ENCODE peak calls at places on chromosomes 2 and 18, in ten cellular contexts. One of them, this sample, is unnamed.
A peak's percentile ranks its signal among the peaks of the same experiment; 100 is the strongest.

GRCh38 chr18:22293417-22293816 is 124.0 kb downstream of the GATA6 start:
- DNase-seq in GM12865: no peak
- DNase-seq in hepatocyte: no peak
- DNase-seq in HFFc6: no peak
- DNase-seq in A549: no peak
- DNase-seq in AG04450: no peak
- DNase-seq in HFF-Myc: no peak
- DNase-seq in adrenal gland: peak; percentile 73
- DNase-seq in NB4: peak; percentile 45
- DNase-seq in bronchial epithelial cell: peak; percentile 35
- DNase-seq in this sample: no peak

GRCh38 chr18:77054288-77054605 is 78.3 kb downstream of the MBP start:
- DNase-seq in GM12865: peak; percentile 44
- DNase-seq in hepatocyte: no peak
- DNase-seq in HFFc6: no peak
- DNase-seq in A549: no peak
- DNase-seq in AG04450: no peak
- DNase-seq in HFF-Myc: no peak
- DNase-seq in adrenal gland: no peak
- DNase-seq in NB4: peak; percentile 86
- DNase-seq in bronchial epithelial cell: no peak
- DNase-seq in this sample: no peak

GRCh38 chr2:144464730-144465129 is 55.2 kb downstream of the ZEB2 start:
- DNase-seq in GM12865: no peak
- DNase-seq in hepatocyte: peak; percentile 16
- DNase-seq in HFFc6: no peak
- DNase-seq in A549: no peak
- DNase-seq in AG04450: no peak
- DNase-seq in HFF-Myc: no peak
- DNase-seq in adrenal gland: no peak
- DNase-seq in NB4: no peak
- DNase-seq in bronchial epithelial cell: no peak
- DNase-seq in this sample: no peak

GRCh38 chr2:101200714-101201113 is 49.5 kb upstream of the TBC1D8 start:
- DNase-seq in GM12865: no peak
- DNase-seq in hepatocyte: no peak
- DNase-seq in HFFc6: no peak
- DNase-seq in A549: no peak
- DNase-seq in AG04450: no peak
- DNase-seq in HFF-Myc: no peak
- DNase-seq in adrenal gland: no peak
- DNase-seq in NB4: no peak
- DNase-seq in bronchial epithelial cell: peak; percentile 96
- DNase-seq in this sample: no peak

GRCh38 chr2:240363718-240364581 is 71.5 kb upstream of the GPC1 start:
- DNase-seq in GM12865: no peak
- DNase-seq in hepatocyte: no peak
- DNase-seq in HFFc6: no peak
- DNase-seq in A549: no peak
- DNase-seq in AG04450: no peak
- DNase-seq in HFF-Myc: no peak
- DNase-seq in adrenal gland: no peak
- DNase-seq in NB4: no peak
- DNase-seq in bronchial epithelial cell: no peak
- DNase-seq in this sample: no peak

GRCh38 chr2:96916156-96917007 is 46.5 kb upstream of the SEMA4C start:
- DNase-seq in GM12865: no peak
- DNase-seq in hepatocyte: no peak
- DNase-seq in HFFc6: no peak
- DNase-seq in A549: no peak
- DNase-seq in AG04450: no peak
- DNase-seq in HFF-Myc: no peak
- DNase-seq in adrenal gland: no peak
- DNase-seq in NB4: no peak
- DNase-seq in bronchial epithelial cell: no peak
- DNase-seq in this sample: no peak

GRCh38 chr2:235255716-235256115 is 238.1 kb upstream of the AGAP1 start:
- DNase-seq in GM12865: no peak
- DNase-seq in hepatocyte: no peak
- DNase-seq in HFFc6: no peak
- DNase-seq in A549: no peak
- DNase-seq in AG04450: no peak
- DNase-seq in HFF-Myc: no peak
- DNase-seq in adrenal gland: peak; percentile 33
- DNase-seq in NB4: no peak
- DNase-seq in bronchial epithelial cell: no peak
- DNase-seq in this sample: no peak

GRCh38 chr2:241827394-241827793 is 18.4 kb downstream of the NEU4 start:
- DNase-seq in GM12865: no peak
- DNase-seq in hepatocyte: no peak
- DNase-seq in HFFc6: no peak
- DNase-seq in A549: no peak
- DNase-seq in AG04450: no peak
- DNase-seq in HFF-Myc: no peak
- DNase-seq in adrenal gland: no peak
- DNase-seq in NB4: no peak
- DNase-seq in bronchial epithelial cell: no peak
- DNase-seq in this sample: no peak

GRCh38 chr18:71114550-71115210 is 825.8 kb downstream of the SOCS6 start:
- DNase-seq in GM12865: no peak
- DNase-seq in hepatocyte: no peak
- DNase-seq in HFFc6: no peak
- DNase-seq in A549: no peak
- DNase-seq in AG04450: no peak
- DNase-seq in HFF-Myc: no peak
- DNase-seq in adrenal gland: no peak
- DNase-seq in NB4: no peak
- DNase-seq in bronchial epithelial cell: no peak
- DNase-seq in this sample: no peak

GRCh38 chr2:167581961-167582574 is 665.3 kb downstream of the STK39 start:
- DNase-seq in GM12865: no peak
- DNase-seq in hepatocyte: no peak
- DNase-seq in HFFc6: no peak
- DNase-seq in A549: no peak
- DNase-seq in AG04450: no peak
- DNase-seq in HFF-Myc: no peak
- DNase-seq in adrenal gland: no peak
- DNase-seq in NB4: no peak
- DNase-seq in bronchial epithelial cell: no peak
- DNase-seq in this sample: no peak

GRCh38 chr2:10245661-10246060 is 57.0 kb upstream of the HPCAL1 start:
- DNase-seq in GM12865: no peak
- DNase-seq in hepatocyte: no peak
- DNase-seq in HFFc6: no peak
- DNase-seq in A549: no peak
- DNase-seq in AG04450: no peak
- DNase-seq in HFF-Myc: no peak
- DNase-seq in adrenal gland: no peak
- DNase-seq in NB4: no peak
- DNase-seq in bronchial epithelial cell: no peak
- DNase-seq in this sample: no peak

GRCh38 chr2:200748779-200749178 is 62.9 kb upstream of the BZW1 start:
- DNase-seq in GM12865: no peak
- DNase-seq in hepatocyte: no peak
- DNase-seq in HFFc6: no peak
- DNase-seq in A549: no peak
- DNase-seq in AG04450: no peak
- DNase-seq in HFF-Myc: no peak
- DNase-seq in adrenal gland: no peak
- DNase-seq in NB4: peak; percentile 18
- DNase-seq in bronchial epithelial cell: no peak
- DNase-seq in this sample: no peak

GRCh38 chr2:220787251-220787650 is 784.9 kb downstream of the EPHA4 start:
- DNase-seq in GM12865: no peak
- DNase-seq in hepatocyte: no peak
- DNase-seq in HFFc6: no peak
- DNase-seq in A549: no peak
- DNase-seq in AG04450: no peak
- DNase-seq in HFF-Myc: no peak
- DNase-seq in adrenal gland: no peak
- DNase-seq in NB4: no peak
- DNase-seq in bronchial epithelial cell: peak; percentile 48
- DNase-seq in this sample: no peak

GRCh38 chr2:20168727-20169696 is 55.9 kb downstream of the SDC1 start:
- DNase-seq in GM12865: no peak
- DNase-seq in hepatocyte: no peak
- DNase-seq in HFFc6: no peak
- DNase-seq in A549: no peak
- DNase-seq in AG04450: no peak
- DNase-seq in HFF-Myc: no peak
- DNase-seq in adrenal gland: no peak
- DNase-seq in NB4: no peak
- DNase-seq in bronchial epithelial cell: no peak
- DNase-seq in this sample: no peak

GRCh38 chr2:105545731-105546622 is 147.1 kb upstream of the FHL2 start:
- DNase-seq in GM12865: peak; percentile 59
- DNase-seq in hepatocyte: peak; percentile 81
- DNase-seq in HFFc6: peak; percentile 60
- DNase-seq in A549: peak; percentile 74
- DNase-seq in AG04450: peak; percentile 29
- DNase-seq in HFF-Myc: peak; percentile 39
- DNase-seq in adrenal gland: peak; percentile 60
- DNase-seq in NB4: peak; percentile 72
- DNase-seq in bronchial epithelial cell: peak; percentile 63
- DNase-seq in this sample: no peak

GRCh38 chr2:128612628-128613027 is 294.0 kb upstream of the HS6ST1 start:
- DNase-seq in GM12865: no peak
- DNase-seq in hepatocyte: no peak
- DNase-seq in HFFc6: no peak
- DNase-seq in A549: no peak
- DNase-seq in AG04450: no peak
- DNase-seq in HFF-Myc: no peak
- DNase-seq in adrenal gland: no peak
- DNase-seq in NB4: no peak
- DNase-seq in bronchial epithelial cell: no peak
- DNase-seq in this sample: no peak

GRCh38 chr2:234625626-234626253 is 128.9 kb upstream of the ARL4C start:
- DNase-seq in GM12865: no peak
- DNase-seq in hepatocyte: no peak
- DNase-seq in HFFc6: no peak
- DNase-seq in A549: no peak
- DNase-seq in AG04450: no peak
- DNase-seq in HFF-Myc: no peak
- DNase-seq in adrenal gland: no peak
- DNase-seq in NB4: no peak
- DNase-seq in bronchial epithelial cell: no peak
- DNase-seq in this sample: no peak

DNA sequence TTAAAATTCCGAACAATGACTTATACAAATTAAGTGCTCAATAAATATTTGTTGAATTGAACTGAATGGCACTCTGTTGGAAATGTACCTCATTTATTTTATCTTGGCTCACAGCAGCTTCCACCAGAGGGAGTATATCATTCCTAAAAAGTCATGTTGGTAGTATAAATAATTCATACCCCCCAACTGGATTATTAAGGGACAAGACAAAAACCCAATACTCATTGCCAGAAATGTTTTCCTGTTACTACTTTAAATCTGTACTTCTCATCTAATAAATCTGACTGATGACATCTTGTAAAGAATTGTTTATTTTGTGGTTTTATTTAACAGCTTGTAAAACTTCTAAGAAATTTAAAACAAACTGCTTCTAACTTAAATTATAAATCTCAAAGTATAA is 163.9 kb downstream of the CDH2 start:
- DNase-seq in GM12865: no peak
- DNase-seq in hepatocyte: peak; percentile 17
- DNase-seq in HFFc6: no peak
- DNase-seq in A549: no peak
- DNase-seq in AG04450: peak; percentile 1
- DNase-seq in HFF-Myc: peak; percentile 26
- DNase-seq in adrenal gland: no peak
- DNase-seq in NB4: no peak
- DNase-seq in bronchial epithelial cell: peak; percentile 10
- DNase-seq in this sample: no peak
- TF ChIP-seq CTCF in GM12865: no peak
- TF ChIP-seq CTCF in hepatocyte: peak; percentile 55
- TF ChIP-seq CTCF in HFFc6: peak; percentile 81
- TF ChIP-seq CTCF in A549: peak; percentile 48
- TF ChIP-seq CTCF in AG04450: peak; percentile 68
- TF ChIP-seq CTCF in HFF-Myc: peak; percentile 42
- TF ChIP-seq CTCF in adrenal gland: peak; percentile 14
- TF ChIP-seq CTCF in NB4: no peak
- TF ChIP-seq CTCF in bronchial epithelial cell: peak; percentile 22
- TF ChIP-seq CTCF in this sample: peak; percentile 50

GRCh38 chr2:115165529-115166109 is 723.2 kb downstream of the DPP10 start:
- DNase-seq in GM12865: peak; percentile 24
- DNase-seq in hepatocyte: peak; percentile 68
- DNase-seq in HFFc6: peak; percentile 27
- DNase-seq in A549: no peak
- DNase-seq in AG04450: no peak
- DNase-seq in HFF-Myc: no peak
- DNase-seq in adrenal gland: peak; percentile 35
- DNase-seq in NB4: peak; percentile 51
- DNase-seq in bronchial epithelial cell: peak; percentile 38
- DNase-seq in this sample: no peak
- TF ChIP-seq CTCF in GM12865: peak; percentile 33
- TF ChIP-seq CTCF in hepatocyte: peak; percentile 81
- TF ChIP-seq CTCF in HFFc6: peak; percentile 79
- TF ChIP-seq CTCF in A549: peak; percentile 60
- TF ChIP-seq CTCF in AG04450: peak; percentile 37
- TF ChIP-seq CTCF in HFF-Myc: peak; percentile 45
- TF ChIP-seq CTCF in adrenal gland: peak; percentile 53
- TF ChIP-seq CTCF in NB4: peak; percentile 58
- TF ChIP-seq CTCF in bronchial epithelial cell: peak; percentile 55
- TF ChIP-seq CTCF in this sample: peak; percentile 41

GRCh38 chr2:64402876-64403275 is 51.1 kb upstream of the LGALSL start:
- DNase-seq in GM12865: no peak
- DNase-seq in hepatocyte: no peak
- DNase-seq in HFFc6: no peak
- DNase-seq in A549: no peak
- DNase-seq in AG04450: no peak
- DNase-seq in HFF-Myc: no peak
- DNase-seq in adrenal gland: no peak
- DNase-seq in NB4: peak; percentile 56
- DNase-seq in bronchial epithelial cell: peak; percentile 24
- DNase-seq in this sample: no peak
- TF ChIP-seq CTCF in GM12865: no peak
- TF ChIP-seq CTCF in hepatocyte: no peak
- TF ChIP-seq CTCF in HFFc6: no peak
- TF ChIP-seq CTCF in A549: no peak
- TF ChIP-seq CTCF in AG04450: no peak
- TF ChIP-seq CTCF in HFF-Myc: no peak
- TF ChIP-seq CTCF in adrenal gland: no peak
- TF ChIP-seq CTCF in NB4: no peak
- TF ChIP-seq CTCF in bronchial epithelial cell: peak; percentile 22
- TF ChIP-seq CTCF in this sample: no peak

DNA sequence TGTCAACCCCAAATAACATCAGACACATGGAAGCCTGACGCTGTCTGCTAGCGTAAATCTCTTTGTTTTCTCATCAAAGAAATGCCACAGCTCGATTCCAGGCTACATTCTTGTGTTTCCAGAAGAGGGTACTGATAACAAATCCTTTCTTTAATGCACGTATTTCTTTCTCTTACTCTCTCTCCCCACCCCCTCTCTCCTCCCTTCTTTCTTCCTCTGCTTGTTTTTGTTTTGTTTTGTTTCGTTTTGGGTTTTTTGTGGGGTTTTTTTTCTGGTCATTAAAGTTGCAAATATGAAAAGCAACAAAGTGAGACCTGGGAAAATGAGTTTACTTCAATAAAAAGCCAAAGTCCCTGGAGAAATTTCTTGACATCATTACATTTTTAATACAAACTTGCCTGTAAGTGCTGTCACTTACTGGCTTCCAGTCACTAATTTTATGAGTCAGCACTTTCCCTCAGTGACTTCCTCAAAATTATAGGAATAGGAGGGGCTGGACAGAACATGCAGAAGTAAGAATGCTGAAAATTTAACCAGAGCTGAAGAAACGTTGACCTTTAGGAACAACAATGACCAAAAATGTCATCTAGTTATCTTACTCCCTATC is 106.7 kb upstream of the NABP1 start:
- DNase-seq in GM12865: peak; percentile 63
- DNase-seq in hepatocyte: peak; percentile 29
- DNase-seq in HFFc6: peak; percentile 64
- DNase-seq in A549: peak; percentile 40
- DNase-seq in AG04450: peak; percentile 30
- DNase-seq in HFF-Myc: peak; percentile 62
- DNase-seq in adrenal gland: no peak
- DNase-seq in NB4: peak; percentile 84
- DNase-seq in bronchial epithelial cell: peak; percentile 66
- DNase-seq in this sample: peak; percentile 33
- TF ChIP-seq CTCF in GM12865: no peak
- TF ChIP-seq CTCF in hepatocyte: peak; percentile 40
- TF ChIP-seq CTCF in HFFc6: peak; percentile 73
- TF ChIP-seq CTCF in A549: peak; percentile 78
- TF ChIP-seq CTCF in AG04450: peak; percentile 58
- TF ChIP-seq CTCF in HFF-Myc: peak; percentile 30
- TF ChIP-seq CTCF in adrenal gland: peak; percentile 7
- TF ChIP-seq CTCF in NB4: peak; percentile 11
- TF ChIP-seq CTCF in bronchial epithelial cell: peak; percentile 58
- TF ChIP-seq CTCF in this sample: peak; percentile 62